ENCODE peak calls at places on chromosomes 7 and 10, in four cellular contexts. K is activated naive CD8-positive, alpha-beta T cell treated with anti-CD3 and anti-CD28 coated beads, Interleukin-2, amount 10 ng/mL, durations not matched to agents 7 days and 5 days; T is central memory CD4-positive, alpha-beta T cell; M is mesothelial cell of epicardium. V is an unnamed sample.

GRCh38 chr7:44853391-44853790 is 5.5 kb upstream of the H2AZ2 start:
- DNase-seq in K (no peak), M (no peak), T (no peak), V (no peak)

GRCh38 chr7:40507166-40507565 is 372.4 kb downstream of the SUGCT start:
- DNase-seq in K (no peak), T (no peak), M (no peak), V (no peak)

GRCh38 chr10:282294-283139 is 147.3 kb downstream of the ZMYND11 start:
- DNase-seq in K (no peak), M (no peak), T (no peak), V (no peak)

GRCh38 chr10:109726473-109726872 is 196.8 kb downstream of the XPNPEP1 start:
- DNase-seq in K (no peak), M (peak), T (no peak), V (no peak)

GRCh38 chr10:126527645-126528319 is 139.5 kb upstream of the ADAM12 start:
- DNase-seq in M (no peak), K (no peak), T (no peak), V (no peak)

GRCh38 chr10:132932461-132933307 is 9.7 kb downstream of the CFAP46 start:
- DNase-seq in K (no peak), T (peak), M (no peak), V (no peak)

GRCh38 chr10:13505040-13505680 is 23.7 kb downstream of the BEND7 start:
- DNase-seq in T (no peak), M (no peak), K (no peak), V (no peak)

GRCh38 chr7:100443096-100443840 is 7.0 kb upstream of the PPP1R35 start:
- DNase-seq in T (no peak), K (peak), M (no peak), V (no peak)

GRCh38 chr7:151853896-151854807 is 22.8 kb downstream of the PRKAG2 start:
- DNase-seq in M (no peak), K (no peak), T (no peak), V (no peak)

GRCh38 chr10:96306516-96306915 is 2.3 kb downstream of the DNTT start:
- DNase-seq in K (no peak), T (no peak), M (no peak), V (no peak)

GRCh38 chr7:126606331-126606730 is 646.4 kb downstream of the GRM8 start:
- DNase-seq in T (no peak), K (no peak), M (no peak), V (no peak)

GRCh38 chr7:121406866-121407439 is 10.8 kb upstream of the FAM3C start:
- DNase-seq in K (no peak), T (no peak), M (no peak), V (no peak)

GRCh38 chr7:22271311-22271710 is 85.6 kb downstream of the RAPGEF5 start:
- DNase-seq in K (no peak), T (no peak), M (no peak), V (no peak)

GRCh38 chr10:119896061-119896655 is 3.6 kb downstream of the SEC23IP start:
- DNase-seq in M (no peak), K (no peak), T (no peak), V (no peak)

GRCh38 chr7:156064921-156065386 is 252.7 kb upstream of the SHH start:
- DNase-seq in K (no peak), M (no peak), T (no peak), V (no peak)

GRCh38 chr10:12980080-12980656 is 21.3 kb downstream of the CCDC3 start:
- DNase-seq in T (no peak), K (no peak), M (no peak), V (no peak)

GRCh38 chr10:112217413-112218390 is 34.1 kb upstream of the GPAM start:
- DNase-seq in K (no peak), T (no peak), M (no peak), V (no peak)

GRCh38 chr7:46369933-46370654 is 449.0 kb upstream of the IGFBP3 start:
- DNase-seq in M (no peak), K (no peak), T (no peak), V (no peak)

GRCh38 chr10:81873231-81873931 is 1.6 kb upstream of the NRG3 start:
- DNase-seq in K (no peak), M (no peak), T (no peak), V (no peak)

GRCh38 chr10:104899779-104900178 is 258.7 kb downstream of the SORCS3 start:
- DNase-seq in M (no peak), T (no peak), K (no peak), V (no peak)

GRCh38 chr10:20708305-20708704 is 188.8 kb downstream of the NEBL start:
- DNase-seq in T (no peak), M (no peak), K (no peak), V (no peak)

GRCh38 chr7:146216371-146217041 is 99.9 kb downstream of the CNTNAP2 start:
- DNase-seq in K (no peak), M (no peak), T (no peak), V (no peak)

GRCh38 chr7:138667535-138667934 is 33.6 kb downstream of the SVOPL start:
- DNase-seq in T (no peak), K (no peak), M (no peak), V (no peak)

GRCh38 chr10:119346063-119346835 is 138.9 kb downstream of the GRK5 start:
- DNase-seq in K (no peak), M (no peak), T (no peak), V (no peak)

GRCh38 chr10:112535432-112536038 is 88.5 kb downstream of the VTI1A start:
- DNase-seq in T (no peak), M (no peak), K (no peak), V (no peak)

GRCh38 chr7:157053118-157053517 is 42.7 kb upstream of the MNX1 start:
- DNase-seq in K (no peak), M (peak), T (no peak), V (no peak)

GRCh38 chr10:38070501-38070900 is 23.6 kb upstream of the ZNF37A start:
- DNase-seq in M (no peak), K (no peak), T (no peak), V (no peak)